ENCODE peak calls at places on chromosomes 5 and 9, in four cellular contexts. P is CD4-positive, alpha-beta T cell; C is mucosa of descending colon; V is CD8-positive, alpha-beta T cell. E is an unnamed sample.
A peak's percentile ranks its signal among the peaks of the same experiment; 100 is the strongest.

GRCh38 chr5:160197341-160198147 is 31.8 kb upstream of the FABP6 start:
- DNase-seq in P (no peak), C (no peak), V (no peak), E (no peak)

GRCh38 chr9:94805585-94805984 is 79.1 kb downstream of the AOPEP start:
- DNase-seq in P (no peak), C (no peak), V (no peak), E (no peak)

GRCh38 chr9:131361202-131361833 is 32.6 kb upstream of the PRRC2B start:
- DNase-seq in P (no peak), C (peak; percentile 49), V (peak; percentile 35), E (no peak)

GRCh38 chr9:120524852-120525251 is 55.1 kb downstream of the CDK5RAP2 start:
- DNase-seq in P (no peak), C (no peak), V (no peak), E (no peak)

GRCh38 chr5:172407861-172408260 is 46.5 kb downstream of the SH3PXD2B start:
- DNase-seq in P (no peak), C (no peak), V (no peak), E (no peak)

GRCh38 chr5:92838253-92838652 is 742.8 kb downstream of the NR2F1-AS1 start:
- DNase-seq in P (no peak), C (no peak), V (no peak), E (no peak)

GRCh38 chr5:157487358-157487757 is 27.3 kb downstream of the NIPAL4 start:
- DNase-seq in P (no peak), C (no peak), V (no peak), E (no peak)

GRCh38 chr5:124262443-124262842 is 484.0 kb downstream of the ZNF608 start:
- DNase-seq in P (no peak), C (no peak), V (no peak), E (no peak)

GRCh38 chr5:168114444-168115017 is 176.9 kb upstream of the WWC1 start:
- DNase-seq in P (no peak), C (peak; percentile 87), V (no peak), E (no peak)

GRCh38 chr5:137737349-137738256 is 1.7 kb upstream of the KLHL3 start:
- DNase-seq in P (no peak), C (no peak), V (no peak), E (no peak)

GRCh38 chr5:97499605-97500004 is 316.6 kb upstream of the RIOK2 start:
- DNase-seq in P (no peak), C (no peak), V (no peak), E (no peak)

GRCh38 chr5:166758151-166758550 is 1533.3 kb upstream of the WWC1 start:
- DNase-seq in P (no peak), C (no peak), V (no peak), E (no peak)
- H3K9me3 ChIP-seq in P (no peaks in the 10 kb centered on the region), C (peaks cover 20% of the 10 kb centered on the region), V (no peaks in the 10 kb centered on the region), E (no peaks in the 10 kb centered on the region)

GRCh38 chr5:178383301-178383918 is 150.8 kb upstream of the PHYKPL start:
- DNase-seq in P (no peak), C (no peak), V (no peak), E (no peak)
- H3K9me3 ChIP-seq in P (no peaks in the 10 kb centered on the region), C (no peaks in the 10 kb centered on the region), V (no peaks in the 10 kb centered on the region), E (no peaks in the 10 kb centered on the region)

DNA sequence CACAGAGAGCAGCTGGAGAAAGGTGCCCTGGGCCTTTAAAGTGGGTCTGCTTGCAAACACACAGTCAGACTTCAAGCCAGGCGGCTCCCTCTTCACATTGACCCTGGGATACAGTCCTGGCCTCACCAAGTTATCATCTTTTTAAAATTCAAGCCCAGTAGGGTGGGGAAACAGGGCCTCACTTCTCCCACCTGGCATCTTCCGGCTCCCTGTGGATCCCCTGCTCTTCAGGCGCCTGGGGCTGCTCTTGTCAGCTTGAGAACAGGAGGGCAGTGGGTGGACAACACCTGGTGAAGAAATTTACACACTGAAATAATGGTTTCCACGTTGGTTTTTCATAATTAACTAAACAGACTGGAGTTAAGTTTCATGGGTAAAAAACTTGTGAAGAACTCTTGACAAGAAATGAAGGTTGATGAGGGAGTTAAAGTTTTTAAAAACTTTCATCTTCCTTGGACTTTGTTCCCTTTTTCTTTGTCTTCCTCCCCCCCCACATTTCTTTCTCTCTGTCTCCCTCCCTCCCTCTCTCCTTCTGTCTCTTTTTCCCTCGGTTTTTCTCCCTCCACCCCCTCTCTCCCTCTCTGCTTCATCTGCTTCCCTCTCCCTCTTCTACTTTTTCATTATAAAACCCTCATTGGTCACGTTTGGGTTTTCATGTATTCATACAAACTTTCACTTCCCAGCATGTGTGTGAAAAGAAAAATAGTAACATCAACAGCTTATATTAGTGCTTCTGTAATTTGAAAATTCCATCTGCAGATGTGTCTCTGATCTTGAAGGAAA is 219.6 kb downstream of the DMRT2 start:
- DNase-seq in P (no peak), C (no peak), V (no peak), E (no peak)
- H3K9me3 ChIP-seq in P (no peaks in the 10 kb centered on the region), C (no peaks in the 10 kb centered on the region), V (no peaks in the 10 kb centered on the region), E (no peaks in the 10 kb centered on the region)

GRCh38 chr5:43467100-43467499 is 16.6 kb downstream of the TMEM267 start:
- DNase-seq in P (no peak), C (no peak), V (no peak), E (no peak)

DNA sequence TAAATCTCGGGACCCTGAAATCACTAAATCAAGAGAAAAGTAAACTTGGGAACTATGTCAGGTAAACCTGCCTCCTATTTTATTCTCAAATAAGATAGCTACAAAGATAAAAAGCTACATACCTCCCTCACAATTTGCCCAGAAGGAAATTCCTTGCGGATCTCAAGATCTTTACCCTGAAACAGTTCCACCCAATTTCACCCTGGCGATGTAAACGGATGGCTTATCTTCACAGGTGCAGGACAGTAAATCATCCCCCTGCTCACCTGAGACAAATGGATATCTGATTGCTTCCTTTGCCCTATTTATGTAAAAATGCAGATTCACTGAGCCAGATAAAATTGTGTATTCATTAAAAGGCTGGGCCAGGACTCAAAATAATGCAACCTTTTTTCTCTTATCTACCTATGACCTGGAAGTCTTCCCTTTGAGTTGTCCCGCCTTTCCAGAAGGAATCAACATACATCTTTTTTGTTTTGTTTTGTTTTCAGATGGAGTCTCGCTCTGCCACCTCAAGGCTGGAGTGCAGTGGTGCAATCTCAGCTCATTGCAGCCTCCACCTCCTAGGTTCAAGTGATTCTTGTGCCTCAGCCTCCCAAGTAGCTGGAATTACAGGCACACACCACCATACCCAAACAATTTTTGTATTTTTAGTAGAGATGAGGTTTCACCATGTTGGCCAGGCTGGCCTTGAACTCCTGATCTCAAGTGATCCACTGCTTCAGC is 13.8 kb downstream of the TMEM267 start:
- DNase-seq in P (no peak), C (peak; percentile 33), V (no peak), E (no peak)
- H3K9me3 ChIP-seq in P (peaks cover 10% of the 10 kb centered on the region), C (peaks cover 6% of the 10 kb centered on the region), V (no peaks in the 10 kb centered on the region), E (no peaks in the 10 kb centered on the region)

GRCh38 chr5:176425791-176426190 is 9.5 kb upstream of the CLTB start:
- DNase-seq in P (no peak), C (no peak), V (no peak), E (no peak)
- H3K9me3 ChIP-seq in P (no peaks in the 10 kb centered on the region), C (no peaks in the 10 kb centered on the region), V (no peaks in the 10 kb centered on the region), E (no peaks in the 10 kb centered on the region)

GRCh38 chr5:3335301-3335700 is 260.3 kb upstream of the IRX1 start:
- DNase-seq in P (no peak), C (no peak), V (no peak), E (no peak)
- H3K9me3 ChIP-seq in P (no peaks in the 10 kb centered on the region), C (peaks cover 13% of the 10 kb centered on the region), V (no peaks in the 10 kb centered on the region), E (no peaks in the 10 kb centered on the region)

GRCh38 chr5:141269195-141269594 is 24.0 kb downstream of the PCDHB15 start:
- DNase-seq in P (no peak), C (no peak), V (no peak), E (no peak)

GRCh38 chr5:141272906-141273305 is 27.7 kb downstream of the PCDHB15 start:
- DNase-seq in P (no peak), C (no peak), V (no peak), E (no peak)
- H3K9me3 ChIP-seq in P (peaks cover 93% of the 10 kb centered on the region), C (peaks cover 97% of the 10 kb centered on the region), V (peaks cover 20% of the 10 kb centered on the region), E (peaks cover 14% of the 10 kb centered on the region)

DNA sequence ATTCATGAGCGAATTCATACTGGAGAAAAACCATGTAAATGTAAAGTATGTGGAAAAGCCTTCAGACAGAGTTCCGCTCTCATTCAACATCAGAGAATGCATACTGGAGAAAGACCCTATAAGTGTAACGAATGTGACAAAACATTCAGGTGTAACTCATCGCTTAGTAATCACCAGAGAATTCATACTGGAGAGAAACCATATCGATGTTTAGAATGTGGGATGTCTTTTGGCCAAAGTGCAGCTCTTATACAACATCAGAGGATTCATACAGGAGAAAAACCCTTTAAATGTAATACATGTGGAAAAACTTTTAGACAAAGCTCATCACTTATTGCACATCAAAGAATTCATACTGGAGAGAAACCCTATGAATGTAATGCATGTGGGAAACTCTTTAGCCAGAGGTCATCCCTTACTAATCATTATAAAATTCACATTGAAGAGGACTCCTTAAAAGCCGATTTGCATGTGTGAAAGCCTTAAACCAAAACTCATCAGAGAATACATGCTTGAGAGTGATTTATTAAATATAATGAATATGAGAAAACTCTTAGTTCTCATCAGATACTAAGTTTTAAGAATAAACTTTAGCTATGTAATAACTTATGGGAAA is 11.8 kb upstream of the ZFP2 start:
- DNase-seq in P (no peak), C (no peak), V (no peak), E (no peak)
- H3K9me3 ChIP-seq in P (peaks cover 94% of the 10 kb centered on the region), C (peaks cover 99% of the 10 kb centered on the region), V (peaks cover 43% of the 10 kb centered on the region), E (peaks cover 23% of the 10 kb centered on the region)

GRCh38 chr5:150918613-150919012 is 13.8 kb upstream of the ZNF300 start:
- DNase-seq in P (no peak), C (no peak), V (no peak), E (no peak)
- H3K9me3 ChIP-seq in P (peaks cover 34% of the 10 kb centered on the region), C (peaks cover 37% of the 10 kb centered on the region), V (no peaks in the 10 kb centered on the region), E (no peaks in the 10 kb centered on the region)

GRCh38 chr9:69307446-69308216 is 17.4 kb upstream of the ENTREP1 start:
- DNase-seq in P (no peak), C (no peak), V (no peak), E (no peak)
- H3K9me3 ChIP-seq in P (peaks cover 4% of the 10 kb centered on the region), C (peaks cover 3% of the 10 kb centered on the region), V (no peaks in the 10 kb centered on the region), E (no peaks in the 10 kb centered on the region)